ENCODE peak calls at places on chromosomes 16 and 17, in seven cellular contexts. O is heart left ventricle; I is body of pancreas; N is CD8-positive, alpha-beta T cell; K is lung; S is spleen; Y is cardiac muscle cell. B is an unnamed sample.
A peak's percentile ranks its signal among the peaks of the same experiment; 100 is the strongest.

GRCh38 chr17:34858941-34859562 is 102.2 kb downstream of the CCT6B start:
- DNase-seq in O (no peak), I (no peak), N (no peak), K (no peak), S (no peak), Y (no peak), B (peak; percentile 90)

GRCh38 chr16:84759061-84759460 is 59.3 kb downstream of the USP10 start:
- DNase-seq in O (no peak), I (no peak), N (no peak), K (no peak), S (no peak), Y (peak; percentile 21), B (no peak)

GRCh38 chr16:25635449-25635848 is 56.3 kb upstream of the HS3ST4 start:
- DNase-seq in O (no peak), I (no peak), N (no peak), K (no peak), S (no peak), Y (no peak), B (no peak)

GRCh38 chr17:1928976-1929375 is 96.2 kb downstream of the RTN4RL1 start:
- DNase-seq in O (peak; percentile 66), I (no peak), N (no peak), K (no peak), S (no peak), Y (no peak), B (peak; percentile 91)

GRCh38 chr16:81836279-81837054 is 57.4 kb downstream of the PLCG2 start:
- DNase-seq in O (no peak), I (no peak), N (no peak), K (no peak), S (no peak), Y (no peak), B (no peak)

GRCh38 chr17:7897773-7898172 is 9.2 kb downstream of the CHD3 start:
- DNase-seq in O (no peak), I (peak; percentile 30), N (no peak), K (no peak), S (no peak), Y (peak; percentile 29), B (no peak)

GRCh38 chr17:44223574-44224046 is 4.1 kb upstream of the UBTF start:
- DNase-seq in O (no peak), I (peak; percentile 89), N (no peak), K (no peak), S (no peak), Y (no peak), B (no peak)

GRCh38 chr17:64309710-64310109 is 46.6 kb upstream of the TEX2 start:
- DNase-seq in O (peak; percentile 36), I (no peak), N (no peak), K (no peak), S (no peak), Y (no peak), B (no peak)

GRCh38 chr17:83151442-83152220 is 72.2 kb downstream of the METRNL start:
- DNase-seq in O (no peak), I (peak; percentile 6), N (no peak), K (peak; percentile 22), S (peak; percentile 72), Y (no peak), B (no peak)

GRCh38 chr17:82200743-82201497 is 11.7 kb downstream of the CCDC57 start:
- DNase-seq in O (no peak), I (no peak), N (peak; percentile 52), K (no peak), S (no peak), Y (no peak), B (no peak)

GRCh38 chr17:72152392-72152727 is 31.5 kb downstream of the SOX9 start:
- DNase-seq in O (no peak), I (no peak), N (no peak), K (no peak), S (no peak), Y (no peak), B (no peak)
- H3K27ac ChIP-seq in O (peak overlapping the region; percentile 76), I (peak overlapping the region; percentile 70), N (no peak overlapping the region), K (no peak overlapping the region), S (no peak overlapping the region), Y (no peak overlapping the region), B (no peak overlapping the region)

DNA sequence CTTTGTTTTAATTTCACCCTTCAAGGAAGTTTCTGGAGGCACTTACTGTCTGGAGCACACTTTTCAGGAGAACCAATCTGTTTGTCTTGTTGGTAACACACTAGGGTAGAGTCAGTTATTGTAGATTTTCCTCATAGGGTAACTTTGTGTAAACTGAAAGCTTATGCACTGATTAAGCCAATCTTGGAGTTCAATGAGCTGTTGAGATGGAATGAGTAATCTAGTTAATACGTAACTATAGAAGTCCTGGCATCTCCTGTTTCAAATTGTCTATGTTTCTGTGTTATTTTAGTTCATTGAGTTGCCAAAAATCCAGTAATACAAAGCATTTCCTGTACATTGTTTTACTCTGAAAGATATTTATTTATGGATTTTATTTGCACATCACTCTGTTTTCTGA is 111.6 kb upstream of the HAS3 start:
- DNase-seq in O (no peak), I (no peak), N (no peak), K (no peak), S (no peak), Y (no peak), B (no peak)
- H3K4me3 ChIP-seq in O (no peak overlapping the region), I (no peak overlapping the region), N (no peak overlapping the region), K (no peak overlapping the region), S (no peak overlapping the region), Y (no peak overlapping the region), B (no peak overlapping the region)

GRCh38 chr16:67672306-67672705 is 5.7 kb downstream of the C16orf86 start:
- DNase-seq in O (no peak), I (no peak), N (no peak), K (peak; percentile 73), S (peak; percentile 79), Y (no peak), B (no peak)
- H3K27ac ChIP-seq in O (peak overlapping the region; percentile 77), I (no peak overlapping the region), N (no peak overlapping the region), K (peak overlapping the region; percentile 3), S (no peak overlapping the region), Y (no peak overlapping the region), B (no peak overlapping the region)

GRCh38 chr17:4587195-4587594 is 2.9 kb downstream of the SMTNL2 start:
- DNase-seq in O (no peak), I (no peak), N (no peak), K (no peak), S (peak; percentile 42), Y (no peak), B (no peak)

GRCh38 chr17:4587803-4588202 is 3.5 kb downstream of the SMTNL2 start:
- DNase-seq in O (peak; percentile 70), I (no peak), N (no peak), K (no peak), S (peak; percentile 32), Y (peak; percentile 91), B (no peak)

GRCh38 chr17:4586043-4586442 is 1.7 kb downstream of the SMTNL2 start:
- DNase-seq in O (no peak), I (no peak), N (no peak), K (no peak), S (no peak), Y (no peak), B (no peak)

GRCh38 chr17:4588862-4589625 is 4.7 kb downstream of the SMTNL2 start:
- DNase-seq in O (no peak), I (no peak), N (no peak), K (no peak), S (no peak), Y (no peak), B (no peak)

DNA sequence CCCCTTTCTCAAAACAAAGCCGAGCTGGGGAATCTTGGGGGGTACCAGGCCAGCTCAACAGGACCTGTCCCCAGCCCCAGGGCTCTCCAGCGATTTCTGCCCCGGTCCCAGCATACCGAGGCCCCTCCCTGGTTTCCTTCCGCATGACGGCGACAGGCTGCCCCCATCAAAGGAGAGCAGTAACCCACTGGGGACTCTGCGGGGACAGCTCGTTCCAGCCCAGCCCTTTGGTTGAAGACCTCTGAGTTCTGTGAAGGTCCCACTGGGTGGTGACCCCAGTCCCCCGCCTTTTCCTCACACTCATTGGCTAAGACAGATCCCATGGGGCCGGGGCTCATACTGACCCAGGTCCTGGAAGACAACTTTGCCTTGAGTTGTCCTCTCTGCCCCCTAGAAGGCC is 4.1 kb downstream of the SMTNL2 start:
- DNase-seq in O (peak; percentile 41), I (no peak), N (no peak), K (no peak), S (no peak), Y (no peak), B (no peak)
- H3K4me3 ChIP-seq in O (no peak overlapping the region), I (no peak overlapping the region), N (no peak overlapping the region), K (no peak overlapping the region), S (no peak overlapping the region), Y (peak overlapping the region; percentile 8), B (no peak overlapping the region)

GRCh38 chr16:21100447-21100846 is 50.2 kb downstream of the DNAH3 start:
- DNase-seq in O (no peak), I (no peak), N (no peak), K (no peak), S (no peak), Y (no peak), B (no peak)
- H3K27ac ChIP-seq in O (no peak overlapping the region), I (no peak overlapping the region), N (no peak overlapping the region), K (no peak overlapping the region), S (no peak overlapping the region), Y (no peak overlapping the region), B (no peak overlapping the region)